ENCODE peak calls at places on chromosomes 2 and 18, in six cellular contexts. Y is stimulated activated CD4-positive, alpha-beta T cell treated with anti-CD3 and anti-CD28 coated beads, TNF-alpha, amount 100 ng/mL, for 48 hours; V is AG09319; G is T-cell; W is fibroblast of gingiva; P is activated naive CD8-positive, alpha-beta T cell treated with anti-CD3 and anti-CD28 coated beads, Interleukin-2, amount 10 ng/mL, durations not matched to agents 7 days and 5 days. D is an unnamed sample.

GRCh38 chr18:78855188-78855587 is 124.4 kb upstream of the SALL3 start:
- DNase-seq in W (no peak), P (no peak), V (no peak), Y (no peak), G (no peak), D (no peak)

GRCh38 chr18:34890486-34891085 is 150.6 kb upstream of the MAPRE2 start:
- DNase-seq in Y (no peak), W (no peak), P (no peak), G (no peak), V (no peak), D (no peak)

GRCh38 chr2:26740890-26741302 is 23.2 kb upstream of the SLC35F6 start:
- DNase-seq in P (peak), G (peak), Y (no peak), V (no peak), W (no peak), D (no peak)

GRCh38 chr2:85409719-85410583 is at the start of gene CAPG:
- DNase-seq in P (peak), V (no peak), W (no peak), G (peak), Y (no peak), D (no peak)

GRCh38 chr2:127067620-127068350 is 39.2 kb downstream of the BIN1 start:
- DNase-seq in G (peak), W (peak), Y (peak), V (no peak), P (peak), D (no peak)

GRCh38 chr2:69945447-69945846 is 16.0 kb downstream of the ASPRV1 start:
- DNase-seq in G (no peak), V (no peak), Y (no peak), P (no peak), W (no peak), D (no peak)

GRCh38 chr2:10328667-10329583 is 26.2 kb downstream of the HPCAL1 start:
- DNase-seq in W (no peak), P (no peak), Y (no peak), G (no peak), V (no peak), D (no peak)

GRCh38 chr2:159201321-159202063 is 85.0 kb downstream of the WDSUB1 start:
- DNase-seq in W (peak), P (no peak), Y (no peak), V (no peak), G (peak), D (peak)

GRCh38 chr18:500556-501405 is at the start of gene COLEC12:
- DNase-seq in P (no peak), Y (no peak), V (no peak), W (peak), G (no peak), D (no peak)

GRCh38 chr2:23230885-23231284 is 154.1 kb upstream of the KLHL29 start:
- DNase-seq in G (no peak), V (no peak), W (no peak), P (no peak), Y (no peak), D (no peak)

GRCh38 chr2:9097871-9098270 is 94.4 kb upstream of the MBOAT2 start:
- DNase-seq in G (no peak), Y (no peak), P (no peak), V (no peak), W (no peak), D (no peak)

GRCh38 chr18:28095631-28096030 is 81.3 kb downstream of the CDH2 start:
- DNase-seq in P (no peak), Y (no peak), V (no peak), W (peak), G (no peak), D (no peak)

GRCh38 chr2:214810670-214811069 is 1.2 kb upstream of the BARD1 start:
- DNase-seq in W (peak), P (no peak), Y (no peak), V (no peak), G (no peak), D (no peak)

GRCh38 chr2:178412047-178412446 is 38.9 kb downstream of the PRKRA start:
- DNase-seq in G (no peak), Y (no peak), W (no peak), P (no peak), V (no peak), D (no peak)

GRCh38 chr2:166375205-166375735 is 474 bp downstream of the SCN9A start:
- DNase-seq in G (no peak), V (no peak), P (no peak), W (peak), Y (no peak), D (no peak)

GRCh38 chr18:56516769-56517168 is 121.6 kb downstream of the TXNL1 start:
- DNase-seq in G (no peak), Y (no peak), V (no peak), W (no peak), P (no peak), D (peak)

GRCh38 chr2:171244970-171245782 is 84.5 kb upstream of the TLK1 start:
- DNase-seq in Y (no peak), V (no peak), G (no peak), P (no peak), W (peak), D (no peak)

GRCh38 chr2:127940641-127941040 is 54.9 kb upstream of the AMMECR1L start:
- DNase-seq in V (no peak), G (no peak), W (no peak), P (no peak), Y (no peak), D (no peak)

GRCh38 chr2:107932986-107933385 is 53.3 kb upstream of the SLC5A7 start:
- DNase-seq in V (no peak), W (no peak), P (no peak), G (no peak), Y (no peak), D (no peak)

GRCh38 chr2:118386636-118387302 is 298.5 kb downstream of the INSIG2 start:
- DNase-seq in W (peak), V (no peak), G (no peak), P (no peak), Y (no peak), D (peak)

GRCh38 chr2:74585406-74586182 is 31.1 kb downstream of the DOK1 start:
- DNase-seq in G (no peak), P (no peak), Y (no peak), W (peak), V (no peak), D (no peak)

GRCh38 chr18:69747388-69747787 is 200.3 kb downstream of the CD226 start:
- DNase-seq in V (no peak), G (no peak), P (no peak), W (no peak), Y (no peak), D (no peak)

GRCh38 chr2:46325178-46325928 is 28.1 kb downstream of the EPAS1 start:
- DNase-seq in W (no peak), V (no peak), G (no peak), P (no peak), Y (no peak), D (no peak)

GRCh38 chr18:24659837-24660720 is 199.6 kb downstream of the HRH4 start:
- DNase-seq in W (peak), V (no peak), Y (peak), P (peak), G (peak), D (peak)

GRCh38 chr2:20403693-20404381 is 43.0 kb upstream of the RHOB start:
- DNase-seq in V (no peak), G (no peak), Y (no peak), P (no peak), W (no peak), D (no peak)

GRCh38 chr2:8685697-8686358 is 4.0 kb downstream of the ID2 start:
- DNase-seq in P (peak), G (peak), W (no peak), Y (peak), V (no peak), D (no peak)

GRCh38 chr18:74373428-74373827 is 57.8 kb downstream of the C18orf63 start:
- DNase-seq in V (no peak), G (peak), W (no peak), P (no peak), Y (no peak), D (no peak)

GRCh38 chr2:81195774-81196382 is 891.3 kb upstream of the LRRTM1 start:
- DNase-seq in W (no peak), G (no peak), Y (no peak), V (no peak), P (no peak), D (no peak)

D was measured in GM04504.